ENCODE peak calls at places on chromosomes 12 and 14, in seven cellular contexts. W is epithelial cell of esophagus, L is heart right ventricle, K is neural progenitor cell, Q is cardiac muscle cell, Y is ovary, T is fibroblast of lung. U is an unnamed sample.
A peak's percentile ranks its signal among the peaks of the same experiment; 100 is the strongest.

GRCh38 chr14:87630808-87631207 is 362.2 kb downstream of the GALC start:
- DNase-seq in Y (no peak), T (no peak), L (no peak), Q (no peak), K (no peak), W (no peak), U (no peak)

GRCh38 chr12:45731376-45731775 is 1.9 kb downstream of the ARID2 start:
- DNase-seq in L (no peak), T (no peak), K (peak; percentile 15), Q (no peak), W (peak; percentile 11), Y (no peak), U (no peak)

GRCh38 chr12:88896958-88897357 is 316.7 kb upstream of the KITLG start:
- DNase-seq in K (no peak), Y (no peak), T (peak; percentile 41), L (no peak), Q (no peak), W (peak; percentile 5), U (no peak)

GRCh38 chr14:52583544-52583943 is 30.9 kb downstream of the GPR137C start:
- DNase-seq in W (peak; percentile 46), K (no peak), Y (no peak), L (no peak), T (peak; percentile 6), Q (no peak), U (no peak)

GRCh38 chr12:104672501-104673265 is 215.9 kb downstream of the CHST11 start:
- DNase-seq in Y (no peak), Q (peak; percentile 62), T (no peak), L (no peak), K (no peak), W (peak; percentile 80), U (no peak)

GRCh38 chr12:114399664-114400211 is 6.2 kb downstream of the TBX5 start:
- DNase-seq in T (peak; percentile 95), L (no peak), K (peak; percentile 89), Y (no peak), W (no peak), Q (peak; percentile 58), U (no peak)

GRCh38 chr12:96193725-96194571 is at the start of gene ELK3:
- DNase-seq in W (peak; percentile 86), K (peak; percentile 71), T (peak; percentile 72), Q (peak; percentile 87), Y (peak; percentile 43), L (peak; percentile 78), U (peak; percentile 46)

GRCh38 chr12:117214797-117215196 is 24.5 kb upstream of the FBXO21 start:
- DNase-seq in L (no peak), T (no peak), K (no peak), Y (no peak), Q (no peak), W (no peak), U (no peak)

GRCh38 chr12:105523164-105524057 is 192.9 kb downstream of the C12orf75 start:
- DNase-seq in Y (peak; percentile 63), Q (peak; percentile 93), W (peak; percentile 16), L (peak; percentile 80), T (peak; percentile 89), K (peak; percentile 63), U (peak; percentile 9)

GRCh38 chr14:60721331-60722162 is 2.6 kb downstream of the SIX4 start:
- DNase-seq in Q (peak; percentile 44), T (peak; percentile 80), W (peak; percentile 65), L (peak; percentile 37), Y (peak; percentile 50), K (peak; percentile 82), U (peak; percentile 51)

GRCh38 chr12:73361156-73361866 is 1089.1 kb downstream of the TRHDE start:
- DNase-seq in T (no peak), K (no peak), Y (no peak), W (no peak), L (no peak), Q (no peak), U (no peak)

GRCh38 chr14:29216316-29216715 is 449.7 kb downstream of the FOXG1 start:
- DNase-seq in Y (no peak), T (no peak), Q (no peak), L (no peak), W (no peak), K (no peak), U (no peak)

GRCh38 chr12:66154776-66155175 is 15.0 kb downstream of the TMBIM4 start:
- DNase-seq in T (peak; percentile 50), Y (no peak), L (no peak), W (no peak), Q (peak; percentile 46), K (no peak), U (no peak)

GRCh38 chr12:15644700-15645099 is 144.5 kb downstream of the EPS8 start:
- DNase-seq in Y (no peak), T (no peak), Q (no peak), K (no peak), W (no peak), L (no peak), U (no peak)

GRCh38 chr12:56983386-56983785 is 23.0 kb downstream of the ZBTB39 start:
- DNase-seq in W (no peak), K (no peak), L (no peak), Y (no peak), T (no peak), Q (no peak), U (no peak)

GRCh38 chr12:47590771-47591368 is 115.0 kb downstream of the RPAP3 start:
- DNase-seq in K (no peak), W (no peak), Q (peak; percentile 18), L (no peak), Y (no peak), T (no peak), U (no peak)

GRCh38 chr12:47591387-47591786 is 114.4 kb downstream of the RPAP3 start:
- DNase-seq in L (no peak), T (no peak), Q (peak; percentile 23), Y (no peak), K (no peak), W (no peak), U (no peak)

GRCh38 chr12:47586952-47587669 is 118.7 kb downstream of the RPAP3 start:
- DNase-seq in Q (no peak), W (no peak), K (no peak), L (no peak), Y (no peak), T (no peak), U (no peak)

DNA sequence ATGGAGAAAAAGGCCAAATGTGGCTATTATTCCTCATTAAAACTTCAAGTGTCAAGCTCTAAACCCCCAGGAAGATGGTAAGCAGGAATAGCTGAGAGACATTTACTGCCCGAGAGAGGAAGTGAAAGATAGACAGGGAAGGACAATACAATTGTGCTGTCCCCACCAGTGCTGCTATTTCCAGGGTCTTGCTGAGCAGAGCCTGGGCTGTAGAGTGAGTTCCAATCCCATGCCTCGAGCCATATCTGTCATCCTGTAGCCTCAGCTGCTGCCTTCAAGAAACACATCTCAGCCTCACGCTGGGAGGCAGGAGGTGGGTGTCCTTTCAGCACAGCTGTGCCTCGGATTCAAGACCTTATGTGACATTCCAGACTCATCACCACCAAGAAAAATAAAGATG is 114.0 kb downstream of the RPAP3 start:
- DNase-seq in Q (no peak), Y (no peak), K (no peak), W (no peak), L (no peak), T (no peak), U (no peak)
- H3K4me3 ChIP-seq in Q (no peak overlapping the region), Y (no peak overlapping the region), K (no peak overlapping the region), W (no peak overlapping the region), L (no peak overlapping the region), T (no peak overlapping the region), U (no peak overlapping the region)

DNA sequence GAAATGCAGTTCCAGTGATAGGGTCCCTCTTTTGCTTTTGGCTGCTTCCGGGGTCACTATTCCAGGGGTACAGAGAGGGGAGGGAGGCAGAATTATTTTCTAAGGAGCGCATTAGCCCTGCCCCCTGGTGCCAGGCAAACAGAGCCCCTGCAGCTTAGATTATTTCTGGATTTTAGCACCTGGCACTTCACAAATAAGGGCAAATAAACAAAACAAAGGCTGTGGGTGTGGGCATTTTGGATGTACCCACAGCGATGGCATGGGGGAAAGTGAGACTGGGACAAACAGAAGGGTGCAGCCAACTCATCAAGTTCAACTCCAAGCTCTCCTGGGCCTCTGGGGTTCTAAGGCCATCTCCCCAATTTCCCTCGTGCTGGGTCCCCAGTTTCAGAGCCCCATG is 20.3 kb downstream of the ASB2 start:
- DNase-seq in Q (no peak), T (no peak), K (no peak), Y (no peak), W (no peak), L (no peak), U (no peak)
- H3K4me3 ChIP-seq in Q (peak overlapping the region; percentile 30), T (no peak overlapping the region), K (no peak overlapping the region), Y (no peak overlapping the region), W (no peak overlapping the region), L (no peak overlapping the region), U (no peak overlapping the region)

DNA sequence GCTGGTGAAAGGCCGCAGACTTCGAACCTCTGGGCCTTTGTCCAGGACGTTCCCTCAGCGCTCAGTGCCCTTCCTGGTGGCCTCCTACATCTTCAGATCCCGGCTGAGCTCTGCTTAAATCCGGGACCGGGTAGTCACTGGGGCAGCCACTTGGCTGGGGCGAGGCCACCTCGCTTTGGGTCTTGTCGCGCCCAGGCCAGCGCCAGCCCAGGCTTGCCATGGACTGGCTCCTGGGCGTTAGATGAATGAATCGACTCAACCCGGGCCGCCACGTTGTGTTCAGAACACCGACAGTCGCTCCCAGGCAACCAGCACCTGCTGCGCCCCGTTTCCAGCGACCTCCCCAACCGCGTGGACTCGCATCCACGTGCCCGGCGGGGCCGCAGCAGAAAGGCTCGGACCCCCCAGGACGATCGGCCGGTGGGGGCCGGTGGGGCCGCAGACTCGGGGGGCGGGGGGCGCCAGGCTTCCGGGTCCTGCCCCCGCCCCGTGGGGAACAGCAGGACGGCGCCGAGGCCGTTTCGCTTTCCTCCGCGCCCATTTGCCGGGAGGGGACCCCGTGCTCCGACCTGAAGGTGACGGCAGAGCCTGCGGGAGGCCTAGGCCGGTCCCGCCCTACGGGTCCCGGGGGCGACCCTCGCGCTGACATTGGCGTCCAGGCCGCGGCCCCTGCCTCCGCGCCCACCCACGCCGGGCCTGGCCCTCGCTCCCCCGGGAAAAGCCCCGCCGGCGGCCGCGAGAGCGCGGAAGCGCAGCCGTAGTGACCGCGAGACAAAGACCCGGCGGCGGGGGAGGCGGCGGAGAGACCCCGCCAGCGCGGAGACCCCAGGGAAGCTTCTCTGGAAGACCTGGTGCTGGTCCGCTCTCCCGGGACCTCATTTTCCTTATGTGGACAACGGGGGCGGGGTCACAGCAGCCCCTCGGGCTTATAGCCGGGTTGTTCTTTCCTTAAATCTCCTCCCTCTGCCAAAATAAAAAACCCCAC is 37.3 kb upstream of the RCOR1 start:
- DNase-seq in Q (peak; percentile 48), K (peak; percentile 87), T (peak; percentile 27), W (peak; percentile 46), Y (no peak), L (peak; percentile 47), U (no peak)
- H3K4me3 ChIP-seq in Q (peak overlapping the region; percentile 52), K (peak overlapping the region; percentile 60), T (peak overlapping the region; percentile 58), W (peak overlapping the region; percentile 25), Y (peak overlapping the region; percentile 82), L (peak overlapping the region; percentile 73), U (peak overlapping the region; percentile 83)

GRCh38 chr12:2051700-2052625 is 824 bp upstream of the CACNA1C start:
- DNase-seq in L (no peak), Q (peak; percentile 13), T (no peak), Y (no peak), K (peak; percentile 77), W (no peak), U (no peak)

GRCh38 chr12:2054091-2055018 is 1.6 kb downstream of the CACNA1C start:
- DNase-seq in K (peak; percentile 11), L (no peak), T (no peak), Q (peak; percentile 23), W (no peak), Y (no peak), U (peak; percentile 31)

GRCh38 chr12:2052861-2053674 is at the start of gene CACNA1C:
- DNase-seq in Y (peak; percentile 47), W (peak; percentile 42), Q (peak; percentile 75), L (peak; percentile 71), T (peak; percentile 59), K (peak; percentile 91), U (peak; percentile 64)

GRCh38 chr12:2057041-2057792 is 4.4 kb downstream of the CACNA1C start:
- DNase-seq in W (peak; percentile 19), Y (no peak), K (peak; percentile 93), T (peak; percentile 64), L (peak; percentile 66), Q (peak; percentile 73), U (peak; percentile 48)

GRCh38 chr12:2053675-2054070 is 886 bp downstream of the CACNA1C start:
- DNase-seq in Y (no peak), T (peak; percentile 36), L (peak; percentile 42), K (peak; percentile 71), W (no peak), Q (peak; percentile 45), U (no peak)
- H3K4me3 ChIP-seq in Y (peak overlapping the region; percentile 80), T (peak overlapping the region; percentile 83), L (peak overlapping the region; percentile 84), K (peak overlapping the region; percentile 67), W (no peak overlapping the region), Q (peak overlapping the region; percentile 64), U (peak overlapping the region; percentile 70)